ENCODE peak calls at places on chromosome 7, in nine cellular contexts. One of them, this sample, is unnamed.
A peak's percentile ranks its signal among the peaks of the same experiment; 100 is the strongest.

GRCh38 chr7:114173170-114173569 is 241.4 kb upstream of the FOXP2 start:
- DNase-seq in posterior vena cava: no peak
- DNase-seq in EH: no peak
- DNase-seq in bronchial epithelial cell: no peak
- DNase-seq in aorta: no peak
- DNase-seq in right lobe of liver: no peak
- DNase-seq in GM12865: no peak
- DNase-seq in COLO829: no peak
- DNase-seq in A172: no peak
- DNase-seq in this sample: no peak

GRCh38 chr7:66307591-66308215 is 102.6 kb downstream of the TPST1 start:
- DNase-seq in posterior vena cava: no peak
- DNase-seq in EH: peak; percentile 66
- DNase-seq in bronchial epithelial cell: peak; percentile 34
- DNase-seq in aorta: no peak
- DNase-seq in right lobe of liver: peak; percentile 63
- DNase-seq in GM12865: no peak
- DNase-seq in COLO829: no peak
- DNase-seq in A172: peak; percentile 37
- DNase-seq in this sample: no peak

GRCh38 chr7:90825779-90826178 is 229.7 kb downstream of the CDK14 start:
- DNase-seq in posterior vena cava: no peak
- DNase-seq in EH: peak; percentile 85
- DNase-seq in bronchial epithelial cell: no peak
- DNase-seq in aorta: no peak
- DNase-seq in right lobe of liver: no peak
- DNase-seq in GM12865: no peak
- DNase-seq in COLO829: no peak
- DNase-seq in A172: no peak
- DNase-seq in this sample: no peak

GRCh38 chr7:12985228-12985627 is 297.8 kb downstream of the ARL4A start:
- DNase-seq in posterior vena cava: no peak
- DNase-seq in EH: no peak
- DNase-seq in bronchial epithelial cell: no peak
- DNase-seq in aorta: no peak
- DNase-seq in right lobe of liver: no peak
- DNase-seq in GM12865: no peak
- DNase-seq in COLO829: no peak
- DNase-seq in A172: no peak
- DNase-seq in this sample: no peak

GRCh38 chr7:115297651-115298050 is 375.8 kb downstream of the MDFIC start:
- DNase-seq in posterior vena cava: no peak
- DNase-seq in EH: peak; percentile 71
- DNase-seq in bronchial epithelial cell: peak; percentile 95
- DNase-seq in aorta: peak; percentile 79
- DNase-seq in right lobe of liver: no peak
- DNase-seq in GM12865: no peak
- DNase-seq in COLO829: peak; percentile 3
- DNase-seq in A172: peak; percentile 73
- DNase-seq in this sample: no peak

GRCh38 chr7:29935111-29935510 is 54.5 kb downstream of the SCRN1 start:
- DNase-seq in posterior vena cava: no peak
- DNase-seq in EH: peak; percentile 41
- DNase-seq in bronchial epithelial cell: no peak
- DNase-seq in aorta: no peak
- DNase-seq in right lobe of liver: no peak
- DNase-seq in GM12865: no peak
- DNase-seq in COLO829: no peak
- DNase-seq in A172: no peak
- DNase-seq in this sample: no peak

GRCh38 chr7:132450188-132450587 is 126.1 kb downstream of the PLXNA4 start:
- DNase-seq in posterior vena cava: no peak
- DNase-seq in EH: no peak
- DNase-seq in bronchial epithelial cell: no peak
- DNase-seq in aorta: no peak
- DNase-seq in right lobe of liver: no peak
- DNase-seq in GM12865: no peak
- DNase-seq in COLO829: no peak
- DNase-seq in A172: no peak
- DNase-seq in this sample: no peak

GRCh38 chr7:34036069-34036920 is 131.0 kb downstream of the BMPER start:
- DNase-seq in posterior vena cava: peak; percentile 82
- DNase-seq in EH: no peak
- DNase-seq in bronchial epithelial cell: peak; percentile 87
- DNase-seq in aorta: no peak
- DNase-seq in right lobe of liver: peak; percentile 76
- DNase-seq in GM12865: no peak
- DNase-seq in COLO829: peak; percentile 54
- DNase-seq in A172: peak; percentile 72
- DNase-seq in this sample: no peak